ENCODE peak calls at places on chromosomes 11 and 22, in nine cellular contexts. One of them, this sample, is unnamed.

GRCh38 chr11:34809191-34810106 is 106.7 kb downstream of the APIP start:
- DNase-seq in uterus: no peak
- DNase-seq in cardiac fibroblast: peak
- DNase-seq in epithelial cell of esophagus: peak
- DNase-seq in effector memory CD4-positive, alpha-beta T cell: no peak
- DNase-seq in pancreas: no peak
- DNase-seq in aorta: no peak
- DNase-seq in AG09309: no peak
- DNase-seq in ovary: no peak
- DNase-seq in this sample: no peak

GRCh38 chr11:123111465-123111864 is 49.5 kb upstream of the HSPA8 start:
- DNase-seq in aorta: no peak
- DNase-seq in AG09309: no peak
- DNase-seq in ovary: no peak
- DNase-seq in effector memory CD4-positive, alpha-beta T cell: no peak
- DNase-seq in pancreas: no peak
- DNase-seq in uterus: no peak
- DNase-seq in epithelial cell of esophagus: peak
- DNase-seq in cardiac fibroblast: peak
- DNase-seq in this sample: no peak

GRCh38 chr11:102733232-102733875 is 8.6 kb upstream of the MMP8 start:
- DNase-seq in aorta: peak
- DNase-seq in cardiac fibroblast: peak
- DNase-seq in uterus: no peak
- DNase-seq in ovary: no peak
- DNase-seq in pancreas: peak
- DNase-seq in epithelial cell of esophagus: peak
- DNase-seq in AG09309: no peak
- DNase-seq in effector memory CD4-positive, alpha-beta T cell: no peak
- DNase-seq in this sample: no peak

GRCh38 chr11:69504127-69504526 is 22.7 kb downstream of the LINC01488 start:
- DNase-seq in effector memory CD4-positive, alpha-beta T cell: no peak
- DNase-seq in uterus: no peak
- DNase-seq in cardiac fibroblast: no peak
- DNase-seq in pancreas: no peak
- DNase-seq in AG09309: no peak
- DNase-seq in ovary: no peak
- DNase-seq in epithelial cell of esophagus: no peak
- DNase-seq in aorta: no peak
- DNase-seq in this sample: no peak

GRCh38 chr11:1931791-1932480 is 12.4 kb downstream of the TNNT3 start:
- DNase-seq in ovary: no peak
- DNase-seq in epithelial cell of esophagus: no peak
- DNase-seq in pancreas: no peak
- DNase-seq in cardiac fibroblast: no peak
- DNase-seq in AG09309: no peak
- DNase-seq in uterus: no peak
- DNase-seq in aorta: peak
- DNase-seq in effector memory CD4-positive, alpha-beta T cell: no peak
- DNase-seq in this sample: no peak

GRCh38 chr22:31977141-31977781 is 32.9 kb downstream of the YWHAH start:
- DNase-seq in AG09309: no peak
- DNase-seq in cardiac fibroblast: peak
- DNase-seq in ovary: peak
- DNase-seq in uterus: peak
- DNase-seq in effector memory CD4-positive, alpha-beta T cell: peak
- DNase-seq in aorta: peak
- DNase-seq in pancreas: peak
- DNase-seq in epithelial cell of esophagus: peak
- DNase-seq in this sample: no peak

GRCh38 chr11:115333106-115333505 is 171.1 kb downstream of the CADM1 start:
- DNase-seq in effector memory CD4-positive, alpha-beta T cell: no peak
- DNase-seq in uterus: no peak
- DNase-seq in aorta: no peak
- DNase-seq in ovary: no peak
- DNase-seq in epithelial cell of esophagus: peak
- DNase-seq in pancreas: no peak
- DNase-seq in cardiac fibroblast: peak
- DNase-seq in AG09309: peak
- DNase-seq in this sample: no peak

GRCh38 chr22:23837496-23837859 is 1.3 kb downstream of the DERL3 start:
- DNase-seq in AG09309: no peak
- DNase-seq in uterus: no peak
- DNase-seq in ovary: no peak
- DNase-seq in effector memory CD4-positive, alpha-beta T cell: no peak
- DNase-seq in epithelial cell of esophagus: no peak
- DNase-seq in pancreas: no peak
- DNase-seq in aorta: no peak
- DNase-seq in cardiac fibroblast: no peak
- DNase-seq in this sample: no peak

GRCh38 chr11:44791546-44791945 is 64.8 kb downstream of the TSPAN18 start:
- DNase-seq in AG09309: no peak
- DNase-seq in pancreas: no peak
- DNase-seq in uterus: no peak
- DNase-seq in aorta: no peak
- DNase-seq in effector memory CD4-positive, alpha-beta T cell: no peak
- DNase-seq in epithelial cell of esophagus: no peak
- DNase-seq in ovary: no peak
- DNase-seq in cardiac fibroblast: no peak
- DNase-seq in this sample: peak

GRCh38 chr11:108561535-108561991 is 32.0 kb downstream of the EXPH5 start:
- DNase-seq in ovary: no peak
- DNase-seq in uterus: no peak
- DNase-seq in effector memory CD4-positive, alpha-beta T cell: no peak
- DNase-seq in aorta: no peak
- DNase-seq in AG09309: no peak
- DNase-seq in cardiac fibroblast: peak
- DNase-seq in epithelial cell of esophagus: no peak
- DNase-seq in pancreas: no peak
- DNase-seq in this sample: no peak

GRCh38 chr11:19725379-19726079 is 12.9 kb downstream of the NAV2 start:
- DNase-seq in AG09309: no peak
- DNase-seq in effector memory CD4-positive, alpha-beta T cell: no peak
- DNase-seq in aorta: peak
- DNase-seq in ovary: no peak
- DNase-seq in cardiac fibroblast: no peak
- DNase-seq in epithelial cell of esophagus: peak
- DNase-seq in pancreas: peak
- DNase-seq in uterus: no peak
- DNase-seq in this sample: no peak

GRCh38 chr11:2580061-2580421 is 119.8 kb downstream of the KCNQ1OT1 start:
- DNase-seq in effector memory CD4-positive, alpha-beta T cell: no peak
- DNase-seq in AG09309: no peak
- DNase-seq in uterus: peak
- DNase-seq in epithelial cell of esophagus: no peak
- DNase-seq in cardiac fibroblast: no peak
- DNase-seq in aorta: peak
- DNase-seq in ovary: peak
- DNase-seq in pancreas: no peak
- DNase-seq in this sample: peak

GRCh38 chr11:119486691-119487259 is 63.8 kb upstream of the THY1 start:
- DNase-seq in effector memory CD4-positive, alpha-beta T cell: no peak
- DNase-seq in aorta: peak
- DNase-seq in epithelial cell of esophagus: no peak
- DNase-seq in AG09309: no peak
- DNase-seq in ovary: no peak
- DNase-seq in cardiac fibroblast: no peak
- DNase-seq in pancreas: no peak
- DNase-seq in uterus: peak
- DNase-seq in this sample: peak

GRCh38 chr11:77196961-77197360 is 68.9 kb downstream of the MYO7A start:
- DNase-seq in effector memory CD4-positive, alpha-beta T cell: no peak
- DNase-seq in aorta: no peak
- DNase-seq in cardiac fibroblast: no peak
- DNase-seq in ovary: peak
- DNase-seq in uterus: no peak
- DNase-seq in pancreas: no peak
- DNase-seq in epithelial cell of esophagus: no peak
- DNase-seq in AG09309: no peak
- DNase-seq in this sample: peak

GRCh38 chr11:30585892-30586250 is 282 bp downstream of the MPPED2 start:
- DNase-seq in uterus: peak
- DNase-seq in effector memory CD4-positive, alpha-beta T cell: no peak
- DNase-seq in aorta: peak
- DNase-seq in ovary: peak
- DNase-seq in pancreas: peak
- DNase-seq in epithelial cell of esophagus: no peak
- DNase-seq in AG09309: no peak
- DNase-seq in cardiac fibroblast: no peak
- DNase-seq in this sample: no peak

GRCh38 chr11:111726301-111726713 is 39.9 kb downstream of the PPP2R1B start:
- DNase-seq in epithelial cell of esophagus: no peak
- DNase-seq in AG09309: no peak
- DNase-seq in aorta: no peak
- DNase-seq in pancreas: no peak
- DNase-seq in cardiac fibroblast: no peak
- DNase-seq in uterus: no peak
- DNase-seq in effector memory CD4-positive, alpha-beta T cell: no peak
- DNase-seq in ovary: no peak
- DNase-seq in this sample: no peak

GRCh38 chr11:47177229-47177845 is 658 bp upstream of the ARFGAP2 start:
- DNase-seq in AG09309: peak
- DNase-seq in pancreas: peak
- DNase-seq in uterus: peak
- DNase-seq in cardiac fibroblast: peak
- DNase-seq in aorta: peak
- DNase-seq in ovary: peak
- DNase-seq in effector memory CD4-positive, alpha-beta T cell: peak
- DNase-seq in epithelial cell of esophagus: peak
- DNase-seq in this sample: no peak

GRCh38 chr11:116641561-116642045 is 131.2 kb downstream of the BUD13 start:
- DNase-seq in ovary: no peak
- DNase-seq in effector memory CD4-positive, alpha-beta T cell: no peak
- DNase-seq in uterus: no peak
- DNase-seq in epithelial cell of esophagus: peak
- DNase-seq in pancreas: peak
- DNase-seq in AG09309: no peak
- DNase-seq in aorta: no peak
- DNase-seq in cardiac fibroblast: peak
- DNase-seq in this sample: no peak

DNA sequence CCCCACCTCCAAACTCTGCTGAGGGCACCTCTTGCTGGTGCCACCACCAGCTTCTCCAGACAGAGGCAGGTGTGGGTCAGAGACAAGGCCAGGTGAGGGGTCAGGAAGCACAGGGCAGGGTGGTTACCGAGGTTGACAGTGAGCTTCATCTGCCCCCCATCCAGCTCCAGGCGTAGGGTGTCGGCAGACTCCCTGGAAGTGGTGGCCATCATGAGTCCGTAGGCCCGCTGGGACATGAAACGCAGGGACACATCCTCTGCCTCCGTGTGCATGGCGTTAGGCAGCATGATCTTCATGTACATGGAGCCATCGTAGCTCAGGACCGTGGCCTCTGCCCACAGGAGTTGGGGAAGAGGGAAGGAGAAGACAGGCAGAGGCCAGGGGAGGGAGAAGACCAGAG is 62.8 kb downstream of the NRXN2 start:
- DNase-seq in aorta: no peak
- DNase-seq in uterus: no peak
- DNase-seq in pancreas: no peak
- DNase-seq in epithelial cell of esophagus: no peak
- DNase-seq in effector memory CD4-positive, alpha-beta T cell: no peak
- DNase-seq in AG09309: no peak
- DNase-seq in cardiac fibroblast: no peak
- DNase-seq in ovary: no peak
- DNase-seq in this sample: no peak
- H3K4me3 ChIP-seq in aorta: no peak
- H3K4me3 ChIP-seq in uterus: no peak
- H3K4me3 ChIP-seq in pancreas: no peak
- H3K4me3 ChIP-seq in epithelial cell of esophagus: no peak
- H3K4me3 ChIP-seq in effector memory CD4-positive, alpha-beta T cell: no peak
- H3K4me3 ChIP-seq in AG09309: no peak
- H3K4me3 ChIP-seq in cardiac fibroblast: no peak
- H3K4me3 ChIP-seq in ovary: no peak
- H3K4me3 ChIP-seq in this sample: peak

DNA sequence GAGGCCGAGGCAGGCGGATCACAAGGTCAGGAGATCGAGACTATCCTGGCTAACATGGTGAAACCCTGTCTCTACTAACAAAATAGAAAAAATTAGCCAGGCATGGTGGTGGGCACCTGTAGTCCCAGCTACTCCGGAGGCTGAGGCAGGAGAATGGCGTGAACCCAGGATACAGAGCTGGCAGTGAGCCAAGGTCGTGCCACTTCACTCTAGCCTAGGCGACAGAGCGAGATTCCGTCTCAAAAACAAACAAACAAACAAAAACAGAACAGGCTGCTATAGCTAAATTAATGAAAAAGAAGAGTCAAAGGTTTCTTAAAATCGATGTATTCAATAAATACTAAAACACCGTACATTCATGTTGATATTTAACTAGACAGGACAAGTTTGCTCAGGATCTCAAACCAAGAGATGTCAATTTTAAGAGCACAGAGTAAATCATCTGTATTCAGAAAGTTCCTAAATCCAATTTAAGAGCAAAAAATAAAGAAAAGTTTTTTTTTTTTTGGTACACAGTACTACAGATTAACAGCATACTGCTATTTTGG is 59.9 kb downstream of the NUP98 start:
- DNase-seq in uterus: no peak
- DNase-seq in epithelial cell of esophagus: no peak
- DNase-seq in effector memory CD4-positive, alpha-beta T cell: no peak
- DNase-seq in aorta: no peak
- DNase-seq in pancreas: no peak
- DNase-seq in cardiac fibroblast: no peak
- DNase-seq in AG09309: no peak
- DNase-seq in ovary: no peak
- DNase-seq in this sample: no peak
- H3K4me3 ChIP-seq in uterus: no peak
- H3K4me3 ChIP-seq in epithelial cell of esophagus: no peak
- H3K4me3 ChIP-seq in effector memory CD4-positive, alpha-beta T cell: no peak
- H3K4me3 ChIP-seq in aorta: no peak
- H3K4me3 ChIP-seq in pancreas: no peak
- H3K4me3 ChIP-seq in cardiac fibroblast: no peak
- H3K4me3 ChIP-seq in AG09309: no peak
- H3K4me3 ChIP-seq in ovary: no peak
- H3K4me3 ChIP-seq in this sample: no peak

GRCh38 chr11:73273246-73273890 is 1.2 kb downstream of the P2RY6 start:
- DNase-seq in epithelial cell of esophagus: no peak
- DNase-seq in pancreas: no peak
- DNase-seq in AG09309: no peak
- DNase-seq in effector memory CD4-positive, alpha-beta T cell: no peak
- DNase-seq in cardiac fibroblast: no peak
- DNase-seq in aorta: peak
- DNase-seq in uterus: peak
- DNase-seq in ovary: no peak
- DNase-seq in this sample: peak
- H3K4me3 ChIP-seq in epithelial cell of esophagus: no peak
- H3K4me3 ChIP-seq in pancreas: no peak
- H3K4me3 ChIP-seq in AG09309: no peak
- H3K4me3 ChIP-seq in effector memory CD4-positive, alpha-beta T cell: no peak
- H3K4me3 ChIP-seq in cardiac fibroblast: no peak
- H3K4me3 ChIP-seq in aorta: no peak
- H3K4me3 ChIP-seq in uterus: no peak
- H3K4me3 ChIP-seq in ovary: no peak
- H3K4me3 ChIP-seq in this sample: no peak

DNA sequence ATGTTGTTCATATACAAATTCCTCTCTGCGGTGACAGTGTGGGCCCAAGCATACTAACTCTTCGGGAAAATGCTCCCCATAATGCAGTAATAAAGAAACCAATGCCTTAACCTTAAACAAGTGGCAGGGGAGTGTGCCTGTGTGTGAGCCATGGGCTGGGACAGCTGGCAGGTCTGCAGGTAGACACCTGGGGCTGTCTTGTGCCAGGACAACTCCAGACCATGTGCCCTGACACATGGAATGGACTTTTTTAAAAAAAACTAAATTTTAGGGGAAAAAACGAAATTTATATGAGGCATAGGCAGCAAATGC is 70.9 kb downstream of the ETS1 start:
- DNase-seq in uterus: no peak
- DNase-seq in effector memory CD4-positive, alpha-beta T cell: no peak
- DNase-seq in pancreas: no peak
- DNase-seq in aorta: no peak
- DNase-seq in cardiac fibroblast: no peak
- DNase-seq in epithelial cell of esophagus: no peak
- DNase-seq in AG09309: no peak
- DNase-seq in ovary: no peak
- DNase-seq in this sample: no peak
- H3K4me3 ChIP-seq in uterus: no peak
- H3K4me3 ChIP-seq in effector memory CD4-positive, alpha-beta T cell: peak
- H3K4me3 ChIP-seq in pancreas: no peak
- H3K4me3 ChIP-seq in aorta: no peak
- H3K4me3 ChIP-seq in cardiac fibroblast: peak
- H3K4me3 ChIP-seq in epithelial cell of esophagus: no peak
- H3K4me3 ChIP-seq in AG09309: no peak
- H3K4me3 ChIP-seq in ovary: no peak
- H3K4me3 ChIP-seq in this sample: peak

This sample was measured in suprapubic skin.